ENCODE peak calls at places on chromosomes 5 and 9, in six cellular contexts. U is GDM1; D is heart left ventricle; C is ACHN; I is EL; B is activated CD4-positive, CD25-positive, alpha-beta regulatory T cell. V is an unnamed sample.

GRCh38 chr9:127858041-127858512 is 3.6 kb upstream of the ENG start:
- DNase-seq in U (peak), D (peak), C (no peak), I (no peak), B (no peak), V (no peak)

GRCh38 chr5:170095687-170096086 is 10.0 kb upstream of the FOXI1 start:
- DNase-seq in U (no peak), D (no peak), C (no peak), I (peak), B (no peak), V (no peak)

GRCh38 chr9:86077286-86077685 is 22.1 kb downstream of the GOLM1 start:
- DNase-seq in U (no peak), D (no peak), C (no peak), I (no peak), B (no peak), V (no peak)

GRCh38 chr9:137394866-137395665 is 27.9 kb downstream of the EXD3 start:
- DNase-seq in U (no peak), D (no peak), C (no peak), I (no peak), B (no peak), V (no peak)

GRCh38 chr9:93304574-93305496 is 120.9 kb downstream of the WNK2 start:
- DNase-seq in U (no peak), D (peak), C (peak), I (peak), B (no peak), V (peak)

GRCh38 chr5:126280343-126280742 is 142.9 kb upstream of the GRAMD2B start:
- DNase-seq in U (no peak), D (peak), C (no peak), I (no peak), B (no peak), V (no peak)

GRCh38 chr9:134178781-134179551 is 14.6 kb upstream of the RNU6ATAC start:
- DNase-seq in U (no peak), D (peak), C (no peak), I (no peak), B (no peak), V (no peak)

GRCh38 chr5:38497946-38498345 is 58.5 kb downstream of the LIFR start:
- DNase-seq in U (no peak), D (no peak), C (peak), I (peak), B (no peak), V (no peak)

GRCh38 chr9:7813030-7813429 is 13.5 kb upstream of the DMAC1 start:
- DNase-seq in U (no peak), D (no peak), C (no peak), I (no peak), B (no peak), V (no peak)

GRCh38 chr5:124544366-124545055 is 201.9 kb downstream of the ZNF608 start:
- DNase-seq in U (no peak), D (no peak), C (no peak), I (no peak), B (no peak), V (no peak)

GRCh38 chr5:129899454-129899853 is 4.8 kb upstream of the CHSY3 start:
- DNase-seq in U (no peak), D (no peak), C (peak), I (no peak), B (no peak), V (no peak)

GRCh38 chr9:129458663-129459549 is 162.0 kb downstream of the C9orf50 start:
- DNase-seq in U (peak), D (peak), C (no peak), I (no peak), B (no peak), V (no peak)

GRCh38 chr9:79655571-79655970 is 83.8 kb downstream of the TLE4 start:
- DNase-seq in U (no peak), D (no peak), C (no peak), I (no peak), B (no peak), V (no peak)

GRCh38 chr5:142211013-142211412 is 102.4 kb downstream of the NDFIP1 start:
- DNase-seq in U (no peak), D (no peak), C (no peak), I (no peak), B (no peak), V (no peak)